ENCODE peak calls at places on chromosomes 5 and 9, in six cellular contexts. Q, P, I, D, L and M are unnamed samples. For H3K4me1, the result is how much of the 10 kb centered on the place peaks cover.

GRCh38 chr9:107727113-107727780 is 237.7 kb upstream of the KLF4 start:
- DNase-seq in L (no peak), I (no peak), Q (no peak), P (no peak), D (no peak), M (no peak)

GRCh38 chr5:72788851-72789505 is 27.5 kb upstream of the TNPO1 start:
- DNase-seq in D (no peak), Q (no peak), I (no peak), P (no peak), L (peak), M (no peak)

GRCh38 chr9:91197232-91198181 is 164.2 kb downstream of the AUH start:
- DNase-seq in I (peak), P (no peak), D (no peak), L (peak), Q (peak), M (no peak)

GRCh38 chr5:102754499-102755424 is at the start of gene PAM:
- DNase-seq in D (peak), L (peak), Q (peak), P (no peak), I (no peak), M (peak)

GRCh38 chr9:87662808-87663528 is 63.0 kb upstream of the CTSL start:
- DNase-seq in D (peak), Q (peak), P (peak), L (peak), I (no peak), M (peak)

GRCh38 chr5:32462618-32463017 is 18.1 kb upstream of the ZFR start:
- DNase-seq in P (no peak), L (peak), D (no peak), I (no peak), Q (no peak), M (no peak)

GRCh38 chr9:88197016-88197415 is 58.7 kb upstream of the SPATA31C2 start:
- DNase-seq in P (no peak), Q (no peak), I (no peak), L (peak), D (no peak), M (no peak)

GRCh38 chr9:91186311-91187101 is 175.2 kb downstream of the AUH start:
- DNase-seq in D (no peak), Q (peak), P (no peak), L (peak), I (no peak), M (no peak)

GRCh38 chr5:59206132-59206581 is 623.3 kb downstream of the RAB3C start:
- DNase-seq in D (no peak), L (peak), Q (no peak), P (no peak), I (no peak), M (no peak)

GRCh38 chr5:158382473-158382872 is 523.5 kb upstream of the CLINT1 start:
- DNase-seq in Q (peak), I (peak), L (peak), P (no peak), D (peak), M (peak)

GRCh38 chr9:99092643-99093491 is 12.0 kb upstream of the TGFBR1 start:
- DNase-seq in L (no peak), P (no peak), Q (no peak), I (no peak), D (no peak), M (no peak)

GRCh38 chr5:118548761-118549160 is 439.6 kb downstream of the DTWD2 start:
- DNase-seq in P (no peak), D (no peak), I (no peak), Q (no peak), L (peak), M (no peak)

GRCh38 chr5:163330723-163331668 is 106.4 kb upstream of the CCNG1 start:
- DNase-seq in I (no peak), Q (no peak), L (no peak), P (no peak), D (no peak), M (no peak)

GRCh38 chr5:5882706-5883105 is 460.2 kb downstream of the ICE1 start:
- DNase-seq in Q (no peak), I (no peak), L (no peak), P (no peak), D (no peak), M (no peak)

GRCh38 chr9:32004431-32005076 is 379.9 kb upstream of the ACO1 start:
- DNase-seq in D (no peak), P (no peak), Q (no peak), L (no peak), I (no peak), M (no peak)

GRCh38 chr9:124660341-124660801 is 110.7 kb downstream of the NR6A1 start:
- DNase-seq in L (peak), D (no peak), P (peak), I (no peak), Q (no peak), M (no peak)

GRCh38 chr5:64800926-64801325 is 32.2 kb downstream of the CWC27 start:
- DNase-seq in I (no peak), Q (no peak), D (no peak), P (no peak), L (no peak), M (no peak)

GRCh38 chr9:112554516-112554915 is 67.9 kb downstream of the KIAA1958 start:
- DNase-seq in D (no peak), L (peak), I (no peak), P (no peak), Q (no peak), M (no peak)

GRCh38 chr5:117072439-117072838 is 497.8 kb upstream of the SEMA6A start:
- DNase-seq in L (no peak), P (no peak), Q (no peak), I (no peak), D (no peak), M (no peak)

GRCh38 chr5:54836959-54837534 is 148.3 kb downstream of the ESM1 start:
- DNase-seq in D (no peak), Q (no peak), I (no peak), P (no peak), L (no peak), M (no peak)

GRCh38 chr5:159902444-159903121 is 13.7 kb upstream of the ADRA1B start:
- DNase-seq in I (no peak), P (no peak), L (peak), Q (no peak), D (no peak), M (no peak)

GRCh38 chr5:2751592-2752021 is at the start of gene IRX2:
- DNase-seq in Q (peak), L (peak), P (no peak), D (peak), I (no peak), M (peak)

GRCh38 chr9:91840469-91840868 is 109.6 kb downstream of the ROR2 start:
- DNase-seq in D (no peak), Q (no peak), P (no peak), L (no peak), I (no peak), M (no peak)

GRCh38 chr9:33686942-33687341 is 108.4 kb upstream of the PRSS3 start:
- DNase-seq in L (no peak), D (no peak), Q (no peak), P (no peak), I (no peak), M (no peak)

GRCh38 chr9:15219511-15219910 is 87.5 kb downstream of the TTC39B start:
- DNase-seq in Q (no peak), P (no peak), L (no peak), D (no peak), I (no peak), M (no peak)

GRCh38 chr9:109806506-109807115 is 26.6 kb downstream of the PALM2AKAP2 start:
- DNase-seq in P (no peak), I (no peak), Q (no peak), L (peak), D (no peak), M (no peak)

GRCh38 chr5:112146323-112146848 is 272.7 kb downstream of the EPB41L4A start:
- DNase-seq in L (peak), D (no peak), P (no peak), I (no peak), Q (peak), M (no peak)

GRCh38 chr5:36573441-36573840 is 33.0 kb upstream of the SLC1A3 start:
- DNase-seq in P (no peak), L (peak), Q (no peak), D (no peak), I (no peak), M (no peak)

GRCh38 chr5:78568212-78568611 is 80.4 kb downstream of the LHFPL2 start:
- DNase-seq in I (no peak), L (no peak), D (no peak), Q (no peak), P (no peak), M (no peak)

GRCh38 chr9:137236936-137237421 is 4.1 kb upstream of the TUBB4B start:
- DNase-seq in D (no peak), Q (no peak), L (no peak), P (no peak), I (no peak), M (no peak)
- H3K4me3 ChIP-seq in D (no peak), Q (no peak), L (no peak), P (peak), I (no peak), M (no peak)

DNA sequence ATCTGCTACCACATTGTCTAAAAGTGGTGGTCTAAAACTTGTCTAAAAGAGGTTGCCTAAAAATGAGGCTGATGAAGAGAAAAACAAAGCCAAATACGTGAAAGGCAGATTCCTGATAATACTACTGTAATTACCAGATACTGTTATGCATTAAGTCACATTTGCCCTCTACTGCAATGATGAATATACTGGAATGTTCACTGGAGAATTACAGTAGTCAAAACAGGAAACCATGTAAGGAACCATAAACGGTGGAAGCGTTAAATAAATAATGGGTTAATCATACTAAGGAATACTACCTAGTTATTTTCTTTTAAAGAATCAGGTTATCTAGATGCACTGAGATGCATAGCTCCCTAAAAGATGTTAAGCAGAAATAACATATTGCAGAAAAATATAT is 201.3 kb downstream of the MCTP1 start:
- DNase-seq in D (no peak), Q (no peak), L (no peak), I (no peak), P (no peak), M (no peak)
- H3K4me1 ChIP-seq in D (under half), Q (under half), L (under half), I (under half), P (under half), M (under half)

DNA sequence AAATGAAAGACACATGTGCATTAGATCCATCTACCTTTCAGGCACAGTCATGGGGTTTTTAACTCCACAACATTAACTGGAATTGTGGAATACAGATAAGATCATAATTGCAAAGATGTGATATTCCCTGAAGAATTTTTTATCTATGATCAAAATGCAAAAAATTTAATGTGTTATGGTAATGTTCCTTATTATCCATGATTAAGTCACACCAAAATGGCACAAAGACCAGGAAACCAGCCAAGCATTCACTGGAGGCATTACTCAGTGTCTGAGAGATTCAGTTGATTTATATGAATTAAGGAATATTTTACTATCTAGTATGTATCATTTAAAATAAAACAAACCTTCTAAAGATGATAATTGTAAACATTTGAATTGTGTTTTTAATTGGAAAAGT is 149.9 kb upstream of the VCAN start:
- DNase-seq in L (no peak), P (no peak), D (no peak), Q (no peak), I (no peak), M (no peak)
- TF ChIP-seq CTCF in L (no peak), P (no peak), D (no peak), Q (no peak), I (no peak), M (no peak)

GRCh38 chr9:117414220-117414905 is 494 bp downstream of the ASTN2 start:
- DNase-seq in P (no peak), D (peak), Q (peak), I (no peak), L (peak), M (peak)

GRCh38 chr9:117416856-117417255 is 2.0 kb upstream of the ASTN2 start:
- DNase-seq in L (no peak), D (no peak), P (no peak), I (no peak), Q (no peak), M (no peak)

GRCh38 chr9:117414906-117415583 is at the start of gene ASTN2:
- DNase-seq in D (no peak), P (no peak), L (no peak), I (no peak), Q (peak), M (no peak)

GRCh38 chr9:117413346-117414219 is 1.3 kb downstream of the ASTN2 start:
- DNase-seq in P (no peak), L (peak), Q (no peak), D (no peak), I (no peak), M (peak)

GRCh38 chr9:117415584-117415937 is 704 bp upstream of the ASTN2 start:
- DNase-seq in P (no peak), D (no peak), I (no peak), L (no peak), Q (no peak), M (peak)
- H3K4me3 ChIP-seq in P (no peak), D (no peak), I (no peak), L (no peak), Q (no peak), M (no peak)

GRCh38 chr9:136545065-136545965 is 533 bp downstream of the NOTCH1 start:
- DNase-seq in I (no peak), P (peak), D (no peak), Q (no peak), L (peak), M (peak)

GRCh38 chr9:136545966-136546696 is at the start of gene NOTCH1:
- DNase-seq in I (no peak), Q (peak), L (peak), D (peak), P (peak), M (peak)

GRCh38 chr9:136549010-136549980 is 3.4 kb upstream of the NOTCH1 start:
- DNase-seq in I (no peak), D (no peak), P (no peak), Q (no peak), L (no peak), M (no peak)

GRCh38 chr9:136546697-136547481 is 1.0 kb upstream of the NOTCH1 start:
- DNase-seq in P (peak), L (peak), I (no peak), Q (peak), D (peak), M (peak)

GRCh38 chr9:136547508-136548215 is 1.8 kb upstream of the NOTCH1 start:
- DNase-seq in L (no peak), Q (no peak), I (no peak), P (no peak), D (no peak), M (no peak)
- H3K4me1 ChIP-seq in L (half or more), Q (under half), I (under half), P (under half), D (under half), M (half or more)

GRCh38 chr9:130938652-130939404 is at the start of gene FIBCD1:
- DNase-seq in Q (peak), L (peak), P (peak), I (no peak), D (no peak), M (no peak)

GRCh38 chr9:130938184-130938651 is 829 bp downstream of the FIBCD1 start:
- DNase-seq in I (no peak), L (no peak), Q (peak), D (no peak), P (no peak), M (no peak)

GRCh38 chr9:130940023-130940549 is 1.0 kb upstream of the FIBCD1 start:
- DNase-seq in Q (no peak), I (no peak), P (no peak), D (no peak), L (no peak), M (no peak)

GRCh38 chr9:130940693-130941576 is 1.9 kb upstream of the FIBCD1 start:
- DNase-seq in L (peak), D (peak), I (no peak), P (peak), Q (peak), M (peak)

GRCh38 chr9:130939405-130939941 is 426 bp upstream of the FIBCD1 start:
- DNase-seq in I (no peak), L (no peak), D (no peak), P (no peak), Q (no peak), M (peak)
- TF ChIP-seq CTCF in I (peak), L (no peak), D (no peak), P (no peak), Q (no peak), M (no peak)